ENCODE peak calls at places on chromosomes 6 and 20, in five cellular contexts. One of them, this sample, is unnamed. For H3K9me3, the result is how much of the 10 kb centered on the place peaks cover.

GRCh38 chr6:134379086-134379485 is 61.2 kb upstream of the SGK1 start:
- DNase-seq in SJSA1: no peak
- DNase-seq in colonic mucosa: peak
- DNase-seq in tibial nerve: no peak
- DNase-seq in CD8-positive, alpha-beta memory T cell: no peak
- DNase-seq in this sample: no peak

GRCh38 chr20:63032861-63033634 is 26.3 kb upstream of the BHLHE23 start:
- DNase-seq in SJSA1: no peak
- DNase-seq in colonic mucosa: no peak
- DNase-seq in tibial nerve: no peak
- DNase-seq in CD8-positive, alpha-beta memory T cell: no peak
- DNase-seq in this sample: no peak

GRCh38 chr6:62390413-62390812 is 104.4 kb upstream of the KHDRBS2 start:
- DNase-seq in SJSA1: no peak
- DNase-seq in colonic mucosa: no peak
- DNase-seq in tibial nerve: no peak
- DNase-seq in CD8-positive, alpha-beta memory T cell: no peak
- DNase-seq in this sample: no peak

GRCh38 chr6:113010181-113010580 is 663.1 kb downstream of the RFPL4B start:
- DNase-seq in SJSA1: no peak
- DNase-seq in colonic mucosa: no peak
- DNase-seq in tibial nerve: no peak
- DNase-seq in CD8-positive, alpha-beta memory T cell: no peak
- DNase-seq in this sample: no peak

GRCh38 chr6:29723666-29724588 is 693 bp downstream of the HLA-F start:
- DNase-seq in SJSA1: peak
- DNase-seq in colonic mucosa: peak
- DNase-seq in tibial nerve: peak
- DNase-seq in CD8-positive, alpha-beta memory T cell: peak
- DNase-seq in this sample: no peak

GRCh38 chr6:128295670-128296069 is 224.7 kb downstream of the PTPRK start:
- DNase-seq in SJSA1: no peak
- DNase-seq in colonic mucosa: no peak
- DNase-seq in tibial nerve: no peak
- DNase-seq in CD8-positive, alpha-beta memory T cell: no peak
- DNase-seq in this sample: no peak

GRCh38 chr6:137781639-137782038 is 85.4 kb upstream of the TNFAIP3 start:
- DNase-seq in SJSA1: no peak
- DNase-seq in colonic mucosa: no peak
- DNase-seq in tibial nerve: no peak
- DNase-seq in CD8-positive, alpha-beta memory T cell: no peak
- DNase-seq in this sample: no peak

GRCh38 chr20:62706857-62707256 is 1.8 kb upstream of the NTSR1 start:
- DNase-seq in SJSA1: no peak
- DNase-seq in colonic mucosa: no peak
- DNase-seq in tibial nerve: no peak
- DNase-seq in CD8-positive, alpha-beta memory T cell: no peak
- DNase-seq in this sample: no peak

GRCh38 chr20:51945881-51946280 is 143.6 kb upstream of the SALL4 start:
- DNase-seq in SJSA1: no peak
- DNase-seq in colonic mucosa: no peak
- DNase-seq in tibial nerve: no peak
- DNase-seq in CD8-positive, alpha-beta memory T cell: no peak
- DNase-seq in this sample: no peak

GRCh38 chr20:44075191-44075949 is 111.6 kb downstream of the JPH2 start:
- DNase-seq in SJSA1: no peak
- DNase-seq in colonic mucosa: no peak
- DNase-seq in tibial nerve: no peak
- DNase-seq in CD8-positive, alpha-beta memory T cell: no peak
- DNase-seq in this sample: no peak

GRCh38 chr20:44073011-44073674 is 113.8 kb downstream of the JPH2 start:
- DNase-seq in SJSA1: no peak
- DNase-seq in colonic mucosa: no peak
- DNase-seq in tibial nerve: no peak
- DNase-seq in CD8-positive, alpha-beta memory T cell: no peak
- DNase-seq in this sample: no peak

GRCh38 chr20:44074252-44075151 is 112.5 kb downstream of the JPH2 start:
- DNase-seq in SJSA1: peak
- DNase-seq in colonic mucosa: no peak
- DNase-seq in tibial nerve: no peak
- DNase-seq in CD8-positive, alpha-beta memory T cell: no peak
- DNase-seq in this sample: no peak

GRCh38 chr20:44072381-44072780 is 114.6 kb downstream of the JPH2 start:
- DNase-seq in SJSA1: no peak
- DNase-seq in colonic mucosa: no peak
- DNase-seq in tibial nerve: no peak
- DNase-seq in CD8-positive, alpha-beta memory T cell: no peak
- DNase-seq in this sample: no peak

GRCh38 chr20:44073675-44074071 is 113.3 kb downstream of the JPH2 start:
- DNase-seq in SJSA1: no peak
- DNase-seq in colonic mucosa: no peak
- DNase-seq in tibial nerve: no peak
- DNase-seq in CD8-positive, alpha-beta memory T cell: no peak
- DNase-seq in this sample: no peak
- H3K9me3 ChIP-seq in SJSA1: under half
- H3K9me3 ChIP-seq in colonic mucosa: under half
- H3K9me3 ChIP-seq in tibial nerve: under half
- H3K9me3 ChIP-seq in CD8-positive, alpha-beta memory T cell: under half
- H3K9me3 ChIP-seq in this sample: under half

GRCh38 chr6:19918436-19918835 is 81.3 kb downstream of the ID4 start:
- DNase-seq in SJSA1: no peak
- DNase-seq in colonic mucosa: no peak
- DNase-seq in tibial nerve: no peak
- DNase-seq in CD8-positive, alpha-beta memory T cell: no peak
- DNase-seq in this sample: no peak
- H3K9me3 ChIP-seq in SJSA1: under half
- H3K9me3 ChIP-seq in colonic mucosa: under half
- H3K9me3 ChIP-seq in tibial nerve: under half
- H3K9me3 ChIP-seq in CD8-positive, alpha-beta memory T cell: under half
- H3K9me3 ChIP-seq in this sample: under half

GRCh38 chr6:358847-359246 is 32.7 kb upstream of the IRF4 start:
- DNase-seq in SJSA1: no peak
- DNase-seq in colonic mucosa: no peak
- DNase-seq in tibial nerve: no peak
- DNase-seq in CD8-positive, alpha-beta memory T cell: no peak
- DNase-seq in this sample: no peak
- H3K9me3 ChIP-seq in SJSA1: under half
- H3K9me3 ChIP-seq in colonic mucosa: under half
- H3K9me3 ChIP-seq in tibial nerve: under half
- H3K9me3 ChIP-seq in CD8-positive, alpha-beta memory T cell: under half
- H3K9me3 ChIP-seq in this sample: under half

DNA sequence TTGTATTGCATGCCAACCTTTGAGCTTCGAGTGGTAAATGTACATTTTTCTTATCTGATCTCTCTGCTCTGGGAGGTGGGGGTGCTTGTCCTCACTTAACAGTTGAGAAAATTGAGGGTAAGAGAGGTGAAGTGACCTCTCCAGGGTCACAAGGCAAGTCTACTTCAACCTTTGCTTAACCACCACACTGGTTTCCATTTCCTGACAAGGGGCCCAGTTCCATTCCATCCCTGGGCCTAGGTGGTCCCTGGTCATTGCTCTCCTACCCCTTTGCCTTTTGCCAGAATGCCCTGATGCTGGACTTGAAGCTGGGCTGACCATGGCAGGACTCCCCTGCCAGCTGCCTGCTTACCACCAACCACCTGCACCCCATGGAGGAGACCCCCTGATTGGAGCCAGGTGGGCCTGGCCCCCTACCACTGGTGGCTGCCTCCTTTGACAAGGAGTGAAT is 9.9 kb upstream of the BPIFB3 start:
- DNase-seq in SJSA1: no peak
- DNase-seq in colonic mucosa: no peak
- DNase-seq in tibial nerve: no peak
- DNase-seq in CD8-positive, alpha-beta memory T cell: no peak
- DNase-seq in this sample: no peak
- H3K9me3 ChIP-seq in SJSA1: under half
- H3K9me3 ChIP-seq in colonic mucosa: under half
- H3K9me3 ChIP-seq in tibial nerve: under half
- H3K9me3 ChIP-seq in CD8-positive, alpha-beta memory T cell: under half
- H3K9me3 ChIP-seq in this sample: under half

GRCh38 chr20:15887387-15887786 is 685.9 kb downstream of the KIF16B start:
- DNase-seq in SJSA1: no peak
- DNase-seq in colonic mucosa: no peak
- DNase-seq in tibial nerve: no peak
- DNase-seq in CD8-positive, alpha-beta memory T cell: no peak
- DNase-seq in this sample: no peak

GRCh38 chr20:15890358-15890982 is 682.8 kb downstream of the KIF16B start:
- DNase-seq in SJSA1: no peak
- DNase-seq in colonic mucosa: no peak
- DNase-seq in tibial nerve: no peak
- DNase-seq in CD8-positive, alpha-beta memory T cell: no peak
- DNase-seq in this sample: no peak

GRCh38 chr20:15895126-15895525 is 678.1 kb downstream of the KIF16B start:
- DNase-seq in SJSA1: no peak
- DNase-seq in colonic mucosa: no peak
- DNase-seq in tibial nerve: no peak
- DNase-seq in CD8-positive, alpha-beta memory T cell: no peak
- DNase-seq in this sample: no peak

GRCh38 chr20:15889924-15890256 is 683.4 kb downstream of the KIF16B start:
- DNase-seq in SJSA1: no peak
- DNase-seq in colonic mucosa: no peak
- DNase-seq in tibial nerve: no peak
- DNase-seq in CD8-positive, alpha-beta memory T cell: no peak
- DNase-seq in this sample: no peak

GRCh38 chr20:15889073-15889923 is 684.0 kb downstream of the KIF16B start:
- DNase-seq in SJSA1: no peak
- DNase-seq in colonic mucosa: no peak
- DNase-seq in tibial nerve: no peak
- DNase-seq in CD8-positive, alpha-beta memory T cell: no peak
- DNase-seq in this sample: no peak
- H3K9me3 ChIP-seq in SJSA1: under half
- H3K9me3 ChIP-seq in colonic mucosa: under half
- H3K9me3 ChIP-seq in tibial nerve: under half
- H3K9me3 ChIP-seq in CD8-positive, alpha-beta memory T cell: under half
- H3K9me3 ChIP-seq in this sample: under half

GRCh38 chr20:29742699-29743100 is 1514.8 kb upstream of the DEFB115 start:
- DNase-seq in SJSA1: no peak
- DNase-seq in colonic mucosa: no peak
- DNase-seq in tibial nerve: no peak
- DNase-seq in CD8-positive, alpha-beta memory T cell: no peak
- DNase-seq in this sample: no peak
- H3K9me3 ChIP-seq in SJSA1: under half
- H3K9me3 ChIP-seq in colonic mucosa: under half
- H3K9me3 ChIP-seq in tibial nerve: under half
- H3K9me3 ChIP-seq in CD8-positive, alpha-beta memory T cell: under half
- H3K9me3 ChIP-seq in this sample: under half

GRCh38 chr6:41600499-41601247 is 37.6 kb upstream of the MDFI start:
- DNase-seq in SJSA1: no peak
- DNase-seq in colonic mucosa: no peak
- DNase-seq in tibial nerve: no peak
- DNase-seq in CD8-positive, alpha-beta memory T cell: no peak
- DNase-seq in this sample: no peak
- H3K9me3 ChIP-seq in SJSA1: under half
- H3K9me3 ChIP-seq in colonic mucosa: under half
- H3K9me3 ChIP-seq in tibial nerve: under half
- H3K9me3 ChIP-seq in CD8-positive, alpha-beta memory T cell: under half
- H3K9me3 ChIP-seq in this sample: under half

GRCh38 chr6:167687035-167687720 is 139.5 kb upstream of the AFDN start:
- DNase-seq in SJSA1: no peak
- DNase-seq in colonic mucosa: no peak
- DNase-seq in tibial nerve: no peak
- DNase-seq in CD8-positive, alpha-beta memory T cell: no peak
- DNase-seq in this sample: no peak

GRCh38 chr6:167689751-167690150 is 137.0 kb upstream of the AFDN start:
- DNase-seq in SJSA1: no peak
- DNase-seq in colonic mucosa: no peak
- DNase-seq in tibial nerve: no peak
- DNase-seq in CD8-positive, alpha-beta memory T cell: no peak
- DNase-seq in this sample: no peak

GRCh38 chr6:167689278-167689677 is 137.4 kb upstream of the AFDN start:
- DNase-seq in SJSA1: no peak
- DNase-seq in colonic mucosa: no peak
- DNase-seq in tibial nerve: no peak
- DNase-seq in CD8-positive, alpha-beta memory T cell: no peak
- DNase-seq in this sample: no peak

GRCh38 chr6:167686204-167686893 is 140.4 kb upstream of the AFDN start:
- DNase-seq in SJSA1: no peak
- DNase-seq in colonic mucosa: no peak
- DNase-seq in tibial nerve: no peak
- DNase-seq in CD8-positive, alpha-beta memory T cell: no peak
- DNase-seq in this sample: no peak

DNA sequence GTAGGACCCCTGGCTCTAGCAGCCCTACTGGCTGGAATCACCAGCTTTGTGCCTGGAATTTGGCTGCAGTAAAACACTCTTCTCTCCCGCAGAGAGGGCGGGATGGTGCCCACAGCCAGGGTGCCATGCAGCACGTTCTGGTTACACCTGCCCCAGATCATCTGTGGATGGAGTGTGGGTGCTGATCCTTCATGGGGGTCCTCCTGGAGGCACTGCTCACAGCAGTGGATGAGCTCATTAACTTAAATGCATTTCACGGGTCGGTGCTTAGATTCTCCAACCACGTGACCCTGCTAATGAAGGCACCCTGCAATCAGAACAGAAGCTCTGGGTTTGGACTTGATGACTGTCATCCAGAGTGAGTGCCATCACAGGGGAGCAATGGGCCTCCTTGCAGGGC is 138.6 kb upstream of the AFDN start:
- DNase-seq in SJSA1: no peak
- DNase-seq in colonic mucosa: no peak
- DNase-seq in tibial nerve: no peak
- DNase-seq in CD8-positive, alpha-beta memory T cell: no peak
- DNase-seq in this sample: no peak
- H3K9me3 ChIP-seq in SJSA1: under half
- H3K9me3 ChIP-seq in colonic mucosa: under half
- H3K9me3 ChIP-seq in tibial nerve: under half
- H3K9me3 ChIP-seq in CD8-positive, alpha-beta memory T cell: under half
- H3K9me3 ChIP-seq in this sample: under half